ENCODE peak calls at places on chromosomes 3 and 15, in four cellular contexts. M is IMR-90, L is GM12878, Z is K562. E is an unnamed sample.
A peak's percentile ranks its signal among the peaks of the same experiment; 100 is the strongest.

GRCh38 chr15:70096215-70096974 is 1.3 kb downstream of the TLE3 start:
- DNase-seq in M (peak; percentile 56), L (no peak), Z (peak; percentile 66), E (peak; percentile 31)

GRCh38 chr3:188578579-188579363 is 424.8 kb downstream of the LPP start:
- DNase-seq in L (no peak), M (peak; percentile 91), Z (no peak), E (no peak)

GRCh38 chr3:187906416-187906815 is 161.1 kb upstream of the BCL6 start:
- DNase-seq in L (no peak), M (no peak), Z (no peak), E (no peak)

GRCh38 chr15:95897651-95898050 is 432.8 kb upstream of the NR2F2 start:
- DNase-seq in Z (no peak), M (no peak), L (no peak), E (no peak)

GRCh38 chr15:83555383-83555782 is 98.5 kb upstream of the ADAMTSL3 start:
- DNase-seq in L (no peak), Z (peak; percentile 40), M (no peak), E (no peak)

GRCh38 chr15:72237286-72238224 is 6.6 kb upstream of the PKM start:
- DNase-seq in M (peak; percentile 98), Z (peak; percentile 95), L (peak; percentile 51), E (peak; percentile 97)

GRCh38 chr15:75661041-75661778 is 13.5 kb downstream of the SNX33 start:
- DNase-seq in M (peak; percentile 91), L (no peak), Z (no peak), E (peak; percentile 83)

GRCh38 chr15:41115652-41116115 is 396 bp downstream of the INO80 start:
- DNase-seq in M (peak; percentile 48), Z (peak; percentile 82), L (no peak), E (peak; percentile 71)

GRCh38 chr15:72740202-72740601 is 43.4 kb downstream of the ADPGK start:
- DNase-seq in Z (no peak), L (peak; percentile 50), M (no peak), E (no peak)

GRCh38 chr3:43214616-43215015 is 71.7 kb upstream of the SNRK start:
- DNase-seq in M (no peak), Z (no peak), L (no peak), E (no peak)

GRCh38 chr15:38868326-38869114 is 303.9 kb upstream of the RASGRP1 start:
- DNase-seq in L (no peak), Z (no peak), M (peak; percentile 94), E (peak; percentile 88)

GRCh38 chr3:194767430-194768207 is 81.9 kb downstream of the FAM43A start:
- DNase-seq in L (no peak), M (no peak), Z (no peak), E (no peak)

GRCh38 chr15:41804361-41804760 is 23.5 kb upstream of the JMJD7 start:
- DNase-seq in L (no peak), Z (no peak), M (no peak), E (no peak)

GRCh38 chr15:92808611-92809063 is 91.5 kb upstream of the CHD2 start:
- DNase-seq in M (peak; percentile 43), Z (no peak), L (no peak), E (peak; percentile 83)

GRCh38 chr3:30549600-30549999 is 56.8 kb upstream of the TGFBR2 start:
- DNase-seq in Z (no peak), M (no peak), L (no peak), E (no peak)

GRCh38 chr3:183815951-183816475 is 9.4 kb downstream of the MAP6D1 start:
- DNase-seq in L (no peak), Z (no peak), M (no peak), E (no peak)

DNA sequence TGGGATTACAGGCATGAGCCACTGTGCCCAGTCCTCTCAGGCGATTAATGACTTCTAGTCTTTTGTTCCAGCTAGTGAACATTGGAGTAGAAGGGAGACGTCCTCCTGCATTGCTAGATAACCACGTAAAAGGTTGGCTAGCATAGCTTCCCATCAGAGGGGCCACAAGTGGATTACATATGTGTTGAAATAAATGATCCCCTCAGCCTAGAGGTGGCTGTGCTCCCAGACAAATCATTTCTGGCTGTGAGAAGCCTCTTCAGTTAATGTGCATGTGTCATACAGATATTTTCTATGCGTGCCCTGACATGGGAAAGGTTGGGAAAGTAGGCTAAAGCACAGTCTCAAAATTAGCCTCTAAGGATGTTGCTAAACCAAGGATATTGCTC is 17.7 kb downstream of the USP3 start:
- DNase-seq in L (no peak), M (no peak), Z (no peak), E (no peak)
- TF ChIP-seq ELK1 in L (no peak), M (no peak), Z (no peak), E (no peak)

DNA sequence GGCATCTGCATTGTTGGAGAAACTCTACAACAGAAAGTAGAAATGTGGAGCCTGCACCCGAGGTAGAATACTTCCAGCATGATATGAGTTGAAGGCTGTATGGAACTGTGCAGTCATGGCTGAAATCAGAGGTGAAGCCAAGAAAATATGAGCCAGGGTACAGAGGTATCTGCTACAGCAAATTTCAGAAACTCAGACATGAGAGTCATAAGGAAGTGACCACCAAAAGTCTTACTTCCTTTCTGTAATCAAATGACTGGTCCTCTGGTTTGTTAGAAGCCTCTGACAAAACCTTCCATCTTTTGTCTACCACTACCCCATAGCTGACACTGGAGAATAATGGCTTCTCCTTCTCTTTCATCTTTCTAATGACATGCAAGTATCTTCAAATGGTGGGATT is 159.4 kb downstream of the TMEM108 start:
- DNase-seq in L (no peak), Z (no peak), M (no peak), E (no peak)
- TF ChIP-seq ELK1 in L (no peak), Z (no peak), M (no peak), E (no peak)

GRCh38 chr3:158531334-158531733 is 39.7 kb upstream of the MLF1 start:
- DNase-seq in Z (no peak), M (no peak), L (no peak), E (no peak)
- TF ChIP-seq ELK1 in Z (no peak), M (no peak), L (no peak), E (no peak)

GRCh38 chr3:159748408-159748807 is 240.2 kb upstream of the IL12A start:
- DNase-seq in L (no peak), M (no peak), Z (no peak), E (no peak)
- TF ChIP-seq ELK1 in L (no peak), M (no peak), Z (no peak), E (no peak)

GRCh38 chr3:12449889-12450682 is 34.2 kb upstream of the TSEN2 start:
- DNase-seq in L (no peak), Z (peak; percentile 21), M (no peak), E (no peak)
- TF ChIP-seq ELK1 in L (no peak), Z (no peak), M (no peak), E (no peak)

DNA sequence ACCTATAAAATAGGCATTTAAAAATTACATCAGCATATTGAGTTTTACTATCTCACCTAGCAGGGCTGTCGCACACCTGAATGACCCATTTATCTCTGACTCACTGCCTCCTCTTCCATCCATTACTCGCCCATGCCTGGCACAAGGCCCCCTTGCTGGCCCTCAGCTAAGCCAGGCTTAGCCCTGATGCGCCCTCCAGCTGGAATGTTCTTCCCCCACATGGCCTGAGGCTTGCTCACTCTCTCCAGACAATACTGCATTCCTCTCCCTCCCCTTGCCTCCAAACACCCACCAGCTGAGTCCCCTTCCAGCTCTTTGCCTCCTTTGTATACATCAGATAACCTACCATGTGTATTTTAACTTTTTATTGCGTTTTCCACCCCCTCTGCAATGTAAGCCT is 7.2 kb downstream of the SH3BP5 start:
- DNase-seq in Z (no peak), L (no peak), M (peak; percentile 85), E (no peak)
- TF ChIP-seq ELK1 in Z (no peak), L (no peak), M (no peak), E (no peak)

DNA sequence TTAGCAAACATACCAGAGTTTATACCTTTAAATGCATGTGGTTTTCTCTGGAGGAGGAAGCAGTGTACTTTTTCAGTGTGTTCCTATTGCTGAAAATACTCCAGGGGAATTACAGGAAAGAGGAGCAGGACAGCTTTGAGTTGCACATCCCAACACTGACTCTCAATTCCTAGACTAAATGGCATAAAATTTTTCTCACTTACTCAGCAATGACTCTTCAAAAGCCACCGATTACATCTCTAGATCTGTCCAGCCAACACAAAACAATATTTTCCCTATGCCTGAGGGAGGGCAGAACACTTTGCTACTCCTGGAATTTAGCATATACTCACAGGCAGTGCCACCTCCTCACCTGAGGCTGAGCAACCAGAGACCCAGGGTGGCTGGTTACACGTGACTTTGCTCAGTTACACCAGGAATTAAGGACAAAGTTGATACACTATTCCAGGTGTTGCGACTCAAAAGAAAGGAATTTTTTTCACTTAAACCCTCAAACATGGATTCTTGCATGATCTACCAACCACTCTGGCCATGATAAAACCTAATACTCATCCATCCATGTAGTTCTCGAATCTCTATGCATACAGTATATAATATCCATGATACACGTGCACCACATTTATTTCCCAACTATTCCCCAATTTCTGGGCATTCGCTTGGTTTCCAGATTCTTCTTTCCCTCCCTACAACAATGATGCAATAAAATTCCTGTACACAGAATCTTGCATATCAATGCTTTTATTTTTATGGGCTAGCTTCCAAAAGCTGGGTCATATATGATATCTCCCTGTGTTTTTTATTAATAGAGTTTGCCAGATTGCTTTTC is 194.6 kb downstream of the THRB start:
- DNase-seq in M (peak; percentile 11), Z (peak; percentile 23), L (no peak), E (no peak)
- TF ChIP-seq ELK1 in M (no peak), Z (no peak), L (no peak), E (no peak)